ENCODE peak calls at places on chromosomes 4 and X, in four cellular contexts. One of them, this sample, is unnamed.

GRCh38 chr4:15003441-15003890 is 1.2 kb downstream of the CPEB2 start:
- DNase-seq in K562: peak; percentile 61
- DNase-seq in HepG2: no peak
- DNase-seq in HCT116: no peak
- DNase-seq in this sample: peak; percentile 73

GRCh38 chr4:147096667-147097604 is 151.3 kb upstream of the TTC29 start:
- DNase-seq in HCT116: peak; percentile 32
- DNase-seq in K562: peak; percentile 45
- DNase-seq in HepG2: peak; percentile 34
- DNase-seq in this sample: no peak

GRCh38 chrX:29155286-29155685 is 568.0 kb downstream of the IL1RAPL1 start:
- DNase-seq in K562: no peak
- DNase-seq in HepG2: no peak
- DNase-seq in HCT116: no peak
- DNase-seq in this sample: no peak

GRCh38 chrX:95666056-95666455 is 1018.6 kb upstream of the DIAPH2 start:
- DNase-seq in HepG2: no peak
- DNase-seq in HCT116: no peak
- DNase-seq in K562: no peak
- DNase-seq in this sample: no peak

GRCh38 chr4:118911162-118911791 is 22.6 kb downstream of the SYNPO2 start:
- DNase-seq in HepG2: no peak
- DNase-seq in K562: no peak
- DNase-seq in HCT116: no peak
- DNase-seq in this sample: no peak

GRCh38 chrX:138711399-138712347 is at the start of gene FGF13:
- DNase-seq in HCT116: no peak
- DNase-seq in K562: no peak
- DNase-seq in HepG2: peak; percentile 0
- DNase-seq in this sample: peak; percentile 60

GRCh38 chrX:28920554-28920953 is 333.3 kb downstream of the IL1RAPL1 start:
- DNase-seq in HepG2: no peak
- DNase-seq in K562: no peak
- DNase-seq in HCT116: no peak
- DNase-seq in this sample: no peak

GRCh38 chr4:173424899-173425805 is 26.2 kb upstream of the SCRG1 start:
- DNase-seq in HepG2: no peak
- DNase-seq in K562: no peak
- DNase-seq in HCT116: no peak
- DNase-seq in this sample: no peak

GRCh38 chr4:65508169-65508568 is 162.1 kb downstream of the EPHA5 start:
- DNase-seq in HepG2: no peak
- DNase-seq in K562: no peak
- DNase-seq in HCT116: no peak
- DNase-seq in this sample: no peak

GRCh38 chrX:71170660-71171059 is 26.0 kb downstream of the NLGN3 start:
- DNase-seq in K562: peak; percentile 16
- DNase-seq in HCT116: no peak
- DNase-seq in HepG2: no peak
- DNase-seq in this sample: no peak

GRCh38 chr4:153154010-153154975 is 50.0 kb upstream of the TRIM2 start:
- DNase-seq in HCT116: no peak
- DNase-seq in K562: no peak
- DNase-seq in HepG2: no peak
- DNase-seq in this sample: no peak

GRCh38 chr4:140019619-140020367 is 134.2 kb downstream of the MAML3 start:
- DNase-seq in K562: no peak
- DNase-seq in HepG2: peak; percentile 85
- DNase-seq in HCT116: no peak
- DNase-seq in this sample: no peak

GRCh38 chrX:20224814-20225487 is 41.8 kb downstream of the RPS6KA3 start:
- DNase-seq in HepG2: no peak
- DNase-seq in HCT116: no peak
- DNase-seq in K562: no peak
- DNase-seq in this sample: no peak

GRCh38 chr4:142095886-142096605 is 459.7 kb downstream of the IL15 start:
- DNase-seq in K562: no peak
- DNase-seq in HCT116: peak; percentile 90
- DNase-seq in HepG2: no peak
- DNase-seq in this sample: no peak

GRCh38 chrX:148466292-148466691 is 34.1 kb upstream of the AFF2 start:
- DNase-seq in HCT116: no peak
- DNase-seq in HepG2: no peak
- DNase-seq in K562: no peak
- DNase-seq in this sample: no peak

GRCh38 chr4:185457136-185457535 is 14.4 kb downstream of the CCDC110 start:
- DNase-seq in HCT116: no peak
- DNase-seq in HepG2: no peak
- DNase-seq in K562: no peak
- DNase-seq in this sample: no peak

GRCh38 chr4:8765631-8766590 is 105.7 kb downstream of the HMX1 start:
- DNase-seq in K562: no peak
- DNase-seq in HepG2: no peak
- DNase-seq in HCT116: no peak
- DNase-seq in this sample: no peak

GRCh38 chr4:72338060-72338459 is 231.0 kb downstream of the ADAMTS3 start:
- DNase-seq in K562: no peak
- DNase-seq in HCT116: no peak
- DNase-seq in HepG2: no peak
- DNase-seq in this sample: no peak

GRCh38 chr4:72341432-72341820 is 227.6 kb downstream of the ADAMTS3 start:
- DNase-seq in HCT116: no peak
- DNase-seq in HepG2: no peak
- DNase-seq in K562: no peak
- DNase-seq in this sample: no peak

DNA sequence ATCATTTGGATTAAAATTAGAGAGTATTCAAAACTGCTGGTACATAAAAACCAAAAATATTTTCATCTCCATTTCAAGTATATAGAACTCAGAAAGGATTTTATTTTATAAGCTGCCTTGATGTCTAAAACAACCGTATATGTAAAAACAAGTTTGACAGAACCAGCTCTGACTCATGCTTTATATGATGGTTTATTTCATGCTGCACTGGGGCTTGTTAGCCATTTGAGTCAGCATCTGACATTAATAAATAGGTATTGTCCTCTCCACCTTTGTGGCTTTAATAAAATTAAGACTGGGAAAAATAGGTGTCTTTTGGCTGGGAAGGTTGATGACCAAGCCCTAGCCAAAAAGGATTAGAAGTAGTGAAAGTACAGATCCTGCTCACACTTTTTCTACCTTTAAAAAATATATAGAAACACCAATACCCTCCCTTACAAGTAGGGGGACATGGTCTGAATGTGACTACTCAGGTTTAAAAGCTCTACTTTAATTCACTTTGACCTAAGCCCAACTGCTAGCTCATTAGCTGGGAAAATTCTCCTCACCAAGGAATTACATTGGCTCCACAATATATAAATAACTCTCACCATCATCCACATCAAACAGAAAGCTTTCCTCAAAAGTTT is 228.1 kb downstream of the ADAMTS3 start:
- DNase-seq in K562: no peak
- DNase-seq in HepG2: no peak
- DNase-seq in HCT116: no peak
- DNase-seq in this sample: no peak
- TF ChIP-seq FOSL1 in K562: no peak
- TF ChIP-seq FOSL1 in HepG2: no peak
- TF ChIP-seq FOSL1 in HCT116: no peak
- TF ChIP-seq FOSL1 in this sample: no peak

GRCh38 chr4:151227731-151228130 is 49.2 kb upstream of the PRSS48 start:
- DNase-seq in HepG2: no peak
- DNase-seq in HCT116: no peak
- DNase-seq in K562: no peak
- DNase-seq in this sample: no peak

GRCh38 chr4:151223465-151223864 is 53.5 kb upstream of the PRSS48 start:
- DNase-seq in HepG2: no peak
- DNase-seq in HCT116: no peak
- DNase-seq in K562: no peak
- DNase-seq in this sample: no peak

GRCh38 chr4:151231915-151232595 is 44.9 kb upstream of the PRSS48 start:
- DNase-seq in K562: no peak
- DNase-seq in HCT116: no peak
- DNase-seq in HepG2: no peak
- DNase-seq in this sample: no peak

GRCh38 chr4:151226004-151226932 is 50.7 kb upstream of the PRSS48 start:
- DNase-seq in K562: no peak
- DNase-seq in HepG2: no peak
- DNase-seq in HCT116: peak; percentile 24
- DNase-seq in this sample: no peak

GRCh38 chr4:151228196-151229119 is 48.5 kb upstream of the PRSS48 start:
- DNase-seq in HCT116: no peak
- DNase-seq in K562: no peak
- DNase-seq in HepG2: no peak
- DNase-seq in this sample: no peak
- TF ChIP-seq FOSL1 in HCT116: no peak
- TF ChIP-seq FOSL1 in K562: no peak
- TF ChIP-seq FOSL1 in HepG2: no peak
- TF ChIP-seq FOSL1 in this sample: no peak

GRCh38 chr4:1866095-1866755 is 5.0 kb upstream of the NSD2 start:
- DNase-seq in HCT116: no peak
- DNase-seq in K562: no peak
- DNase-seq in HepG2: no peak
- DNase-seq in this sample: no peak
- TF ChIP-seq FOSL1 in HCT116: no peak
- TF ChIP-seq FOSL1 in K562: no peak
- TF ChIP-seq FOSL1 in HepG2: no peak
- TF ChIP-seq FOSL1 in this sample: no peak

DNA sequence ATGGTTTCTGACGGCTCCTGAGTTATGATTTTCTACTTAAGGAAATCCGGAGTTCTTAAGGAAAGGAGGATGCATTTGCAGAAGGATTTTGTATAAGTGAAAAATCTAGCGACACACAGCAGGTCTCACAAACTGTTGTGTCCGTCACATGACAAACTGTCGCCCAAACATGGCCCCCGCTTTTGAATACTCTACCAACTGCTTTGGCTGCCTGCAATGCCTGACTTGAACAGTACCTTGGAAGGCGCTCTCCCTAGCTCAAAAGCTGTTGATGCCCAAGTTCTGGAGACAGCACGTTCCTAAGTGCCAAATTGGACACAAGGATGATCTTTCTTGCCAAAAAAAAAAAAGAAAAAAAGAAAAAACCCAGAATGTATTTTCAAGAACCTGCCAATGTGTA is 103.2 kb downstream of the ENPP6 start:
- DNase-seq in K562: no peak
- DNase-seq in HCT116: no peak
- DNase-seq in HepG2: no peak
- DNase-seq in this sample: no peak
- TF ChIP-seq FOSL1 in K562: no peak
- TF ChIP-seq FOSL1 in HCT116: no peak
- TF ChIP-seq FOSL1 in HepG2: no peak
- TF ChIP-seq FOSL1 in this sample: no peak

DNA sequence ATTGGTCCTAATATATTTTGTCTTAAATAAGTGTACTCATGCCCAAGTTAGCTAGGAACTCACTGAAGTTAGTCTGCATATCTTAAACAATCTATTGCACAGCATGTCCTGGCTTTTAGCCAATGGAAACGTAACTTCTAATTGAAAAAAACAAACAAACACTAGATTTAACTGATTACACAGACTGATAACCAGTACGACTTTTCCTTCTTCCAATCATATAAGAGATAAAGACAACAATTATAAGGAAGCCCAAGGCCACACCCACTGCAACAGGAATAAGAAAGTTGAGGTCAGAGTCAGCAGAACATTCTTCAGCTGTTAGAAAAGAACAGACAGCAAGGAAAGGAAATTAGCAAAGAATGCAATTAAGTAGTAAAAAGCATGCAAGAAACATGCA is 40.8 kb downstream of the LAMP2 start:
- DNase-seq in K562: no peak
- DNase-seq in HCT116: no peak
- DNase-seq in HepG2: no peak
- DNase-seq in this sample: no peak
- TF ChIP-seq FOSL1 in K562: no peak
- TF ChIP-seq FOSL1 in HCT116: no peak
- TF ChIP-seq FOSL1 in HepG2: no peak
- TF ChIP-seq FOSL1 in this sample: no peak

GRCh38 chr4:26196567-26196966 is 124.2 kb upstream of the RBPJ start:
- DNase-seq in HepG2: no peak
- DNase-seq in HCT116: no peak
- DNase-seq in K562: no peak
- DNase-seq in this sample: no peak
- TF ChIP-seq FOSL1 in HepG2: no peak
- TF ChIP-seq FOSL1 in HCT116: no peak
- TF ChIP-seq FOSL1 in K562: no peak
- TF ChIP-seq FOSL1 in this sample: no peak

GRCh38 chr4:32145987-32146386 is 1425.8 kb downstream of the PCDH7 start:
- DNase-seq in HCT116: no peak
- DNase-seq in HepG2: no peak
- DNase-seq in K562: no peak
- DNase-seq in this sample: no peak

GRCh38 chr4:32142075-32142474 is 1421.9 kb downstream of the PCDH7 start:
- DNase-seq in HepG2: no peak
- DNase-seq in HCT116: no peak
- DNase-seq in K562: no peak
- DNase-seq in this sample: no peak

GRCh38 chr4:32148120-32148666 is 1428.0 kb downstream of the PCDH7 start:
- DNase-seq in HepG2: no peak
- DNase-seq in K562: no peak
- DNase-seq in HCT116: no peak
- DNase-seq in this sample: no peak

DNA sequence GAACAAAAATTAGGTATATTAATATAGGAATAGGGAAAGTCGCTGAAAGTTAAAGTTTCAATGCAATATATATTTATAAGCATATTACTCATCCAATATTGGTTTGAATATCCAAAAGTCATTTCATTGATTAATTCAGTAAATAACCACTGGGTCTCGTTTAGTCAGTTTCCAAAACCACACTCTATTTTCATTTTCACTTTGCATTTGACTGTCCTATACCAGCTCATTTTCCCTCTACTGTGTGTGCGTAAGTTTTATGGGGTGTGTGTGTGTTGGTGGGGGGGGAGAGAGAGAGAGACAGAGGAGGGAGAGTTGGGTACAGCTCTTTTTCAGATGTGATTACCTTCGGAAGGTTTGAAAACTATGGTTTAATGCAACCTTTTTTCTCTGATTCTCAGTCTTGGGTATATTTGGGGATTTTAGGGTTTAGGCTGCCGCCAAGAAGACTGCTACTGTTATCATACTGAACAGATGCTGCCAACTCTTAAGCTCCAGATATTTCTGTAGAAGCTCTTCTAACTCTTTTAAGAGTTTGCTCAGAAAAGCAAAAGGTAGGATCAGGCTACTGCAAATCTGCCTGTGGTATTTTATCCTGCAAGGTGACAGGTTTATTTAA is 1427.4 kb downstream of the PCDH7 start:
- DNase-seq in K562: no peak
- DNase-seq in HCT116: no peak
- DNase-seq in HepG2: no peak
- DNase-seq in this sample: no peak
- TF ChIP-seq FOSL1 in K562: no peak
- TF ChIP-seq FOSL1 in HCT116: no peak
- TF ChIP-seq FOSL1 in HepG2: no peak
- TF ChIP-seq FOSL1 in this sample: no peak

This sample was measured in H1.